ENCODE peak calls at places on chromosome 17, in six cellular contexts. J is naive thymus-derived CD8-positive, alpha-beta T cell; P is substantia nigra; U is cardiac muscle cell; N is stimulated activated CD4-positive, alpha-beta T cell treated with anti-CD3 and anti-CD28 coated beads, Interleukin-4, amount 100 ng/mL, for 4 hours; C is Kasumi-1. T is an unnamed sample.

GRCh38 chr17:83173997-83174858 is 94.8 kb downstream of the METRNL start:
- DNase-seq in P (no peak), U (peak), C (no peak), J (no peak), N (no peak), T (no peak)

GRCh38 chr17:74042744-74043486 is 160.6 kb upstream of the RPL38 start:
- DNase-seq in N (peak), P (no peak), U (peak), C (no peak), J (no peak), T (no peak)

GRCh38 chr17:35947156-35947585 is 3.7 kb upstream of the LYZL6 start:
- DNase-seq in N (peak), P (no peak), U (peak), C (peak), J (peak), T (peak)

GRCh38 chr17:83193336-83194188 is 114.2 kb downstream of the METRNL start:
- DNase-seq in C (peak), P (no peak), J (no peak), U (no peak), N (no peak), T (no peak)

GRCh38 chr17:82985973-82986372 is 93.4 kb upstream of the METRNL start:
- DNase-seq in P (no peak), U (peak), C (peak), N (peak), J (peak), T (no peak)

GRCh38 chr17:33941744-33942143 is 313.3 kb upstream of the CCL2 start:
- DNase-seq in C (no peak), J (no peak), P (no peak), N (no peak), U (no peak), T (no peak)

GRCh38 chr17:75753514-75754377 is 11.2 kb downstream of the GALK1 start:
- DNase-seq in P (no peak), C (peak), N (peak), J (peak), U (peak), T (peak)

GRCh38 chr17:51372345-51373004 is 112.1 kb downstream of the UTP18 start:
- DNase-seq in C (peak), U (peak), N (no peak), J (no peak), P (peak), T (peak)

GRCh38 chr17:42345396-42346078 is 42.7 kb downstream of the STAT3 start:
- DNase-seq in N (no peak), J (no peak), U (no peak), P (no peak), C (no peak), T (no peak)

GRCh38 chr17:48587276-48588073 is 2.6 kb downstream of the HOXB3 start:
- DNase-seq in P (no peak), J (no peak), C (no peak), N (no peak), U (no peak), T (no peak)

GRCh38 chr17:63275318-63275967 is 170.7 kb downstream of the CYB561 start:
- DNase-seq in N (no peak), C (peak), J (no peak), P (no peak), U (peak), T (no peak)

GRCh38 chr17:31587462-31587861 is 196.0 kb downstream of the RAB11FIP4 start:
- DNase-seq in N (no peak), J (no peak), P (no peak), U (no peak), C (no peak), T (no peak)

GRCh38 chr17:4043862-4044261 is 79.6 kb upstream of the ATP2A3 start:
- DNase-seq in J (no peak), U (no peak), P (no peak), N (peak), C (no peak), T (no peak)

GRCh38 chr17:74244543-74244942 is 29.5 kb upstream of the DNAI2 start:
- DNase-seq in J (no peak), P (peak), U (no peak), C (no peak), N (no peak), T (peak)

GRCh38 chr17:792277-792676 is 10.1 kb downstream of the MRM3 start:
- DNase-seq in P (no peak), J (no peak), N (no peak), U (no peak), C (no peak), T (no peak)

GRCh38 chr17:2050246-2050866 is 4.5 kb upstream of the HIC1 start:
- DNase-seq in U (peak), C (no peak), J (peak), N (peak), P (no peak), T (peak)

GRCh38 chr17:82710499-82711232 is 5.8 kb upstream of the FN3KRP start:
- DNase-seq in P (no peak), U (no peak), N (no peak), C (no peak), J (no peak), T (no peak)

GRCh38 chr17:31581491-31581890 is 190.0 kb downstream of the RAB11FIP4 start:
- DNase-seq in P (no peak), U (no peak), J (no peak), N (no peak), C (no peak), T (no peak)

GRCh38 chr17:36849871-36850348 is 87.4 kb upstream of the LHX1 start:
- DNase-seq in N (peak), J (no peak), C (no peak), U (peak), P (no peak), T (no peak)

GRCh38 chr17:21242780-21243515 is 10.3 kb downstream of the NATD1 start:
- DNase-seq in C (no peak), J (no peak), U (no peak), P (no peak), N (no peak), T (no peak)

GRCh38 chr17:47674503-47674902 is 19.5 kb upstream of the TBKBP1 start:
- DNase-seq in C (no peak), P (no peak), N (no peak), U (no peak), J (no peak), T (no peak)

GRCh38 chr17:50642071-50642721 is 7.5 kb downstream of the ABCC3 start:
- DNase-seq in J (no peak), P (no peak), N (no peak), C (no peak), U (no peak), T (no peak)

GRCh38 chr17:35568561-35568960 is 7.9 kb upstream of the SLFN14 start:
- DNase-seq in J (no peak), U (peak), P (no peak), C (peak), N (peak), T (no peak)

GRCh38 chr17:34305061-34305460 is 14.2 kb upstream of the CCL8 start:
- DNase-seq in P (no peak), U (no peak), N (no peak), J (no peak), C (no peak), T (no peak)

GRCh38 chr17:53336281-53336680 is 486.4 kb upstream of the KIF2B start:
- DNase-seq in P (no peak), J (no peak), N (no peak), U (no peak), C (no peak), T (no peak)

GRCh38 chr17:13311301-13311700 is 290.4 kb downstream of the HS3ST3A1 start:
- DNase-seq in C (no peak), U (peak), P (no peak), N (no peak), J (no peak), T (no peak)

GRCh38 chr17:62581769-62582168 is 45.7 kb upstream of the MRC2 start:
- DNase-seq in P (no peak), J (no peak), C (no peak), N (no peak), U (no peak), T (no peak)

GRCh38 chr17:10106067-10106466 is 92.3 kb downstream of the GAS7 start:
- DNase-seq in C (no peak), P (no peak), N (no peak), J (no peak), U (no peak), T (no peak)

GRCh38 chr17:31838641-31839225 is 20.3 kb downstream of the COPRS start:
- DNase-seq in P (no peak), J (no peak), C (no peak), N (no peak), U (peak), T (no peak)